ENCODE peak calls at places on chromosomes 4 and X, in four cellular contexts. K is brain microvascular endothelial cell, W is M059J, O is SW 1271. E is an unnamed sample.

GRCh38 chr4:98262431-98262830 is 1.2 kb downstream of the RAP1GDS1 start:
- DNase-seq in K (no peak), W (no peak), O (no peak), E (no peak)

GRCh38 chr4:10162341-10163000 is 45.9 kb upstream of the WDR1 start:
- DNase-seq in K (no peak), O (no peak), W (no peak), E (no peak)

GRCh38 chr4:85815796-85816459 is 341.0 kb downstream of the ARHGAP24 start:
- DNase-seq in W (no peak), K (peak), O (no peak), E (no peak)

GRCh38 chr4:106767991-106768390 is 268.1 kb downstream of the DKK2 start:
- DNase-seq in O (no peak), W (no peak), K (no peak), E (no peak)

GRCh38 chr4:8110071-8110986 is 48.3 kb downstream of the ABLIM2 start:
- DNase-seq in K (no peak), O (peak), W (peak), E (no peak)

GRCh38 chr4:137495578-137495977 is 36.7 kb downstream of the PCDH18 start:
- DNase-seq in O (no peak), W (no peak), K (no peak), E (no peak)

GRCh38 chr4:130705023-130705422 is 1609.1 kb downstream of the C4orf33 start:
- DNase-seq in O (no peak), W (no peak), K (no peak), E (no peak)

GRCh38 chr4:166594326-166594946 is 639.9 kb downstream of the SPOCK3 start:
- DNase-seq in W (peak), K (peak), O (peak), E (peak)

GRCh38 chr4:38650133-38650532 is 13.9 kb upstream of the KLF3 start:
- DNase-seq in O (no peak), W (no peak), K (no peak), E (no peak)

GRCh38 chr4:39280770-39281169 is 85.4 kb downstream of the RFC1 start:
- DNase-seq in K (no peak), O (no peak), W (no peak), E (no peak)

GRCh38 chr4:82005153-82005552 is 368.6 kb downstream of the HNRNPD start:
- DNase-seq in O (no peak), K (no peak), W (no peak), E (no peak)

GRCh38 chr4:86927843-86928395 is 6.9 kb upstream of the AFF1 start:
- DNase-seq in K (peak), O (peak), W (peak), E (peak)

GRCh38 chrX:49058794-49059193 is at the start of gene CCDC120:
- DNase-seq in K (no peak), O (no peak), W (no peak), E (no peak)

GRCh38 chrX:133375558-133376340 is 39.5 kb downstream of the GPC4 start:
- DNase-seq in K (no peak), W (no peak), O (no peak), E (peak)

GRCh38 chr4:87805971-87806370 is 6.6 kb downstream of the IBSP start:
- DNase-seq in O (no peak), W (peak), K (no peak), E (no peak)

GRCh38 chr4:94519925-94520789 is 68.4 kb downstream of the PDLIM5 start:
- DNase-seq in K (no peak), W (no peak), O (no peak), E (no peak)

GRCh38 chrX:134933248-134933647 is 57.5 kb upstream of the SMIM10 start:
- DNase-seq in O (no peak), W (peak), K (no peak), E (no peak)

GRCh38 chr4:178414042-178414441 is 971.8 kb upstream of the AGA start:
- DNase-seq in W (no peak), O (no peak), K (no peak), E (no peak)

GRCh38 chr4:3435684-3435956 is 6.1 kb upstream of the HGFAC start:
- DNase-seq in K (no peak), W (no peak), O (no peak), E (no peak)

GRCh38 chr4:108094923-108095482 is 73.7 kb downstream of the LEF1 start:
- DNase-seq in O (no peak), K (no peak), W (no peak), E (no peak)

GRCh38 chr4:17385403-17385802 is 126.5 kb downstream of the QDPR start:
- DNase-seq in K (peak), W (peak), O (peak), E (peak)

GRCh38 chr4:168319486-168320019 is 1.0 kb upstream of the DDX60 start:
- DNase-seq in W (peak), K (no peak), O (no peak), E (no peak)

GRCh38 chrX:39907964-39908616 is 189.7 kb downstream of the BCOR start:
- DNase-seq in O (peak), W (peak), K (peak), E (peak)

GRCh38 chr4:26322349-26322748 is 1.5 kb downstream of the RBPJ start:
- DNase-seq in W (no peak), K (no peak), O (no peak), E (no peak)

GRCh38 chr4:145048817-145049216 is 49.2 kb downstream of the ANAPC10 start:
- DNase-seq in W (peak), O (no peak), K (no peak), E (no peak)

GRCh38 chr4:144663852-144664488 is 18.0 kb downstream of the HHIP start:
- DNase-seq in K (no peak), W (no peak), O (no peak), E (no peak)

GRCh38 chr4:26076000-26076587 is 162.1 kb downstream of the SMIM20 start:
- DNase-seq in O (no peak), W (peak), K (no peak), E (no peak)

GRCh38 chrX:9055354-9055753 is 21.4 kb upstream of the FAM9B start:
- DNase-seq in O (no peak), K (no peak), W (no peak), E (no peak)

E was measured in AG08396.